ENCODE peak calls at places on chromosomes 4 and X, in ten cellular contexts. E, T, V, G, W, Q, C, R, D and S are unnamed samples.

GRCh38 chr4:77950204-77950603 is 87.6 kb downstream of the MRPL1 start:
- DNase-seq in E (no peak), T (no peak), G (no peak), D (no peak), R (no peak), V (no peak), C (peak; percentile 6), Q (no peak), W (no peak), S (no peak)

GRCh38 chr4:87975466-87975865 is at the start of gene SPP1:
- DNase-seq in G (no peak), D (peak; percentile 31), E (no peak), R (no peak), T (peak; percentile 18), V (no peak), W (no peak), Q (peak; percentile 37), C (peak; percentile 35), S (peak; percentile 64)

GRCh38 chr4:14180983-14181601 is 553.6 kb upstream of the BOD1L1 start:
- DNase-seq in G (no peak), E (no peak), W (no peak), R (no peak), T (no peak), V (no peak), C (no peak), D (no peak), Q (peak; percentile 25), S (no peak)

GRCh38 chr4:45939056-45939455 is 184.8 kb downstream of the GABRG1 start:
- DNase-seq in Q (no peak), C (no peak), W (no peak), E (no peak), R (no peak), D (no peak), T (no peak), V (no peak), G (no peak), S (no peak)

GRCh38 chr4:82823062-82823461 is 24.5 kb upstream of the SCD5 start:
- DNase-seq in C (peak; percentile 86), E (no peak), Q (no peak), R (no peak), G (no peak), V (no peak), W (no peak), D (no peak), T (peak; percentile 73), S (no peak)

GRCh38 chr4:184163813-184164212 is 53.9 kb downstream of the ENPP6 start:
- DNase-seq in E (peak; percentile 73), D (peak; percentile 85), R (no peak), V (peak; percentile 46), W (no peak), Q (peak; percentile 73), T (peak; percentile 34), C (peak; percentile 48), G (peak; percentile 80), S (peak; percentile 9)

GRCh38 chr4:10344824-10345223 is 112.4 kb downstream of the ZNF518B start:
- DNase-seq in G (no peak), E (no peak), W (no peak), R (no peak), Q (no peak), C (no peak), T (no peak), D (no peak), V (no peak), S (no peak)

GRCh38 chr4:123599920-123600394 is 203.4 kb downstream of the SPRY1 start:
- DNase-seq in R (peak; percentile 63), G (peak; percentile 85), D (peak; percentile 82), E (peak; percentile 84), V (peak; percentile 38), C (peak; percentile 10), Q (peak; percentile 25), W (peak; percentile 50), T (peak; percentile 45), S (no peak)

GRCh38 chr4:115969756-115970155 is 856.3 kb upstream of the NDST4 start:
- DNase-seq in G (no peak), V (no peak), D (no peak), R (no peak), E (no peak), W (no peak), Q (no peak), T (no peak), C (no peak), S (no peak)

GRCh38 chr4:102684605-102685052 is 76.1 kb downstream of the MANBA start:
- DNase-seq in T (peak; percentile 79), R (no peak), G (no peak), E (no peak), W (no peak), Q (no peak), C (peak; percentile 52), D (no peak), V (no peak), S (no peak)

GRCh38 chr4:165875446-165875845 is 2.4 kb downstream of the TLL1 start:
- DNase-seq in R (no peak), C (no peak), G (no peak), T (no peak), D (no peak), E (no peak), V (no peak), W (no peak), Q (no peak), S (no peak)

GRCh38 chr4:110195561-110196205 is 2.7 kb downstream of the ELOVL6 start:
- DNase-seq in W (no peak), T (no peak), E (no peak), V (no peak), D (no peak), C (peak; percentile 8), G (no peak), Q (no peak), R (no peak), S (no peak)

GRCh38 chr4:15585331-15585730 is 69.8 kb downstream of the FBXL5 start:
- DNase-seq in E (no peak), D (no peak), T (no peak), W (no peak), G (no peak), V (no peak), R (no peak), Q (no peak), C (no peak), S (no peak)

GRCh38 chr4:141473026-141473540 is 163.3 kb upstream of the IL15 start:
- DNase-seq in D (no peak), T (no peak), G (no peak), C (peak; percentile 7), W (no peak), R (no peak), E (no peak), Q (no peak), V (no peak), S (no peak)

DNA sequence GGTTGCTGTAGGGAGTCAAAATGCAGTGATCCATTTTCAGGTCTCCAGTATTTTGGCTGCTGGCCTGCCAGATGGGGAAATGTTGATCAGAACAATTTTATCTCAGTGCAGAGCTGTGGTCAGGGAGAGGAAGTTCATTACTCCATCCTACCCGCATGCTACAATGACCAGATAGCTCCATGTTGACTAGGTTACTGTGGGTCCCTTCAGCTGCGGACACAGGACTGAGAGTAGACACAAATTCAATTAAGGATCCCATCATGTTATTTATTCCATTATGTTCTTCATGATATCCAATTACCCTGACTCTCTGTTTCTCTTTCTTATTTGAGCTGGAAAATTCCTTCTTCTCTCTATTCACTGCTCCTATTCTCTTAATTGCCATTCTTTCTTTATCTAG is 16.3 kb downstream of the SYNPO2 start:
- DNase-seq in Q (no peak), W (no peak), C (no peak), G (peak; percentile 80), E (no peak), R (no peak), V (no peak), D (no peak), T (peak; percentile 59), S (no peak)
- H3K4me3 ChIP-seq in Q (no peak overlapping the region), W (no peak overlapping the region), C (no peak overlapping the region), G (no peak overlapping the region), E (no peak overlapping the region), R (peak overlapping the region; percentile 32), V (no peak overlapping the region), D (no peak overlapping the region), T (no peak overlapping the region), S (no peak overlapping the region)

DNA sequence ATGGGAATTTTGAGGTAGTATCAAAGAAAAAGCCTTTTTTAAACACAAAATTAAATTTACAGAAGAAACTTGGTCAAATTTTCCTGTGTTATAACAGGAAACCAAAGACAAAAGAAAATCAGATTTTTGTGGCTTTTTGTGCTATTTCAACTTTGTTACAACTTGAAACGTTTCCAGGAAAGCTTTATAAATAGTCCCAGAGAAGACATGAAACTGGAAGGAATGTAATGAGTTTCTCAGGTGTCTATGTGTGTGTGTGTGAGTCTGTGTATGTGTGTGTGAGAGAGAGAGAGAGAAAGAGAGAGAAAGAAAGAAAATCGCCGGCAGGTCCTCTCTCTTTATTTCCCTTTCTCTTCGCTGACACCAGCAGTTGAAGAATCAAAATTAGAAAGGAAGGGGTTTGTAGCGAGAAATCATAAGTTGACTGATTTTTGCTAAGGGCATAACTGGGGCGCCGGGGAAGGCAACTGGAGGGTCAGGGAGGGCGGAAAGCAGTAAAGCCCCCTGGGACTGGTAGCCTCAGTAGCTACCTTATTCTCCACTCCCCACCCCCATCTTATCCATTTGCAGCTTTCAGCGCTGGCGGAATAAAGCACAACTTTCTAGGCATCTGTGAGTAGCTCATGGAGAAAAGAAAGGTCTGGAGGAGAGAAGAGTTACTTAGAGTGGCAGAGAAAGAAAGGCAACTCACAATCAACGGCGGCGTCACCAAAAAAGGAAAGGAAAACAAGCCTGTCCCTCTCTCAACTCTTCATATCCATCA is 1.4 kb downstream of the TMEM47 start:
- DNase-seq in E (no peak), V (no peak), C (peak; percentile 39), Q (no peak), R (no peak), W (no peak), T (no peak), D (no peak), G (no peak), S (no peak)
- H3K27ac ChIP-seq in E (peak overlapping the region; percentile 46), V (no peak overlapping the region), C (peak overlapping the region; percentile 67), Q (no peak overlapping the region), R (peak overlapping the region; percentile 82), W (no peak overlapping the region), T (peak overlapping the region; percentile 64), D (peak overlapping the region; percentile 69), G (peak overlapping the region; percentile 76), S (no peak overlapping the region)

DNA sequence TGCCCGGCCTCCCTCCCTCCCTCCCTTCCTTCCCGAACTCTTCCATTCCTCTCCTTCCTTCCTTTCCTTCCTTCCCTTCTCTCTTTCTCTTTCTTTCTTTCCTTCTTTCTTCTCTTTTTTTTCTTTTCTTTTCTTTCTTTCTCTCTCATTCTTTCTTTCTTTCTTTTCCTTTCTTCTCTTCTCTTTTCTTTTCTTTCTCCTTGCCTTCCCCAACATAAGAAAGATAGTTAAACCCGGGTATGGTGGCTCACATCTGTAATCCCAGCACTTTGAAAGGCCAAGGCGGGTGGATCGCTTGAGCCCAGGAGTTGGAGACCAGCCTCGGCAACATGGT is 25.4 kb downstream of the NSD2 start:
- DNase-seq in V (no peak), W (no peak), G (no peak), C (no peak), E (no peak), R (no peak), D (no peak), Q (no peak), T (no peak), S (no peak)
- H3K36me3 ChIP-seq in V (peaks cover 68% of the 10 kb centered on the region), W (no peaks in the 10 kb centered on the region), G (peaks cover 7% of the 10 kb centered on the region), C (no peaks in the 10 kb centered on the region), E (peaks cover 11% of the 10 kb centered on the region), R (no peaks in the 10 kb centered on the region), D (no peaks in the 10 kb centered on the region), Q (no peaks in the 10 kb centered on the region), T (peaks cover 4% of the 10 kb centered on the region), S (peaks cover 9% of the 10 kb centered on the region)

DNA sequence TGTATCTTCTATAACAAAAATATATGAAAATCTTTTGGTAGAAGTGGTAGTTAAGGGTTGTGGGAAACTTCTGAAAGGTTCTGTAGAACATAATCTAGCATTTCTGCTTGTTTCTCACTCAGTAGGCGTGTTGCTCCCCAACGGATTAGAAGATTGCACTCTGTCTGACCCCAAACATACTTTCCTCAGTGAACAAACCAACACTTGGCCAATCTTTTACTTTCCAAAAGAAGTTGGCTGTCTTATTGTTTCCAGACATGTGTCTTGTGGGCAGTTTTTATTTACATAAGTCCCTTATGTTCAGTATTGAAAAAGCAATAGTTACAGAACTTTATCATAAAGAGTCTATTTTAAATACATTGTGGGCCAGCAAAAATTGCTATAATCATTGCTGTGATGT is 312.8 kb upstream of the EPHA5 start:
- DNase-seq in Q (no peak), T (peak; percentile 84), C (no peak), W (no peak), R (no peak), V (no peak), D (no peak), E (no peak), G (no peak), S (no peak)
- H3K4me3 ChIP-seq in Q (no peak overlapping the region), T (no peak overlapping the region), C (no peak overlapping the region), W (no peak overlapping the region), R (no peak overlapping the region), V (no peak overlapping the region), D (no peak overlapping the region), E (no peak overlapping the region), G (no peak overlapping the region), S (no peak overlapping the region)